ENCODE peak calls at places on chromosome 12, in eight cellular contexts. Y, N, Z, B, I, G, A and U are unnamed samples.

GRCh38 chr12:108551556-108551955 is 9.4 kb downstream of the SART3 start:
- DNase-seq in Y (no peak), N (no peak), Z (no peak), B (peak), I (peak), G (peak), A (no peak), U (no peak)

GRCh38 chr12:19058235-19059021 is 71.1 kb upstream of the PLEKHA5 start:
- DNase-seq in Y (no peak), N (no peak), Z (no peak), B (no peak), I (no peak), G (peak), A (no peak), U (no peak)

GRCh38 chr12:14959126-14959440 is 2.3 kb downstream of the ARHGDIB start:
- DNase-seq in Y (no peak), N (no peak), Z (no peak), B (no peak), I (no peak), G (no peak), A (no peak), U (no peak)

GRCh38 chr12:109818253-109818652 is 14.9 kb downstream of the TRPV4 start:
- DNase-seq in Y (no peak), N (no peak), Z (no peak), B (no peak), I (no peak), G (no peak), A (no peak), U (no peak)

GRCh38 chr12:123076604-123077297 is 74.1 kb downstream of the PITPNM2 start:
- DNase-seq in Y (peak), N (no peak), Z (peak), B (peak), I (no peak), G (peak), A (peak), U (peak)

GRCh38 chr12:31772685-31773222 is 43.9 kb upstream of the AMN1 start:
- DNase-seq in Y (no peak), N (no peak), Z (no peak), B (no peak), I (no peak), G (no peak), A (no peak), U (no peak)

GRCh38 chr12:12716845-12717585 is at the start of gene CDKN1B:
- DNase-seq in Y (peak), N (peak), Z (peak), B (peak), I (peak), G (peak), A (peak), U (peak)

GRCh38 chr12:21656931-21657335 is 709 bp downstream of the LDHB start:
- DNase-seq in Y (peak), N (peak), Z (peak), B (peak), I (peak), G (peak), A (peak), U (no peak)